ENCODE peak calls at places on chromosomes 16 and 17, in seven cellular contexts. Q, E, R, U, P, O and L are unnamed samples.

GRCh38 chr17:73293031-73293430 is 18.8 kb downstream of the CDC42EP4 start:
- DNase-seq in U (no peak), P (no peak), Q (peak; percentile 54), R (no peak), E (no peak), O (peak; percentile 51), L (no peak)

GRCh38 chr17:59331929-59332889 is 754 bp downstream of the YPEL2 start:
- DNase-seq in R (peak; percentile 14), Q (peak; percentile 57), O (no peak), U (peak; percentile 92), P (peak; percentile 30), E (peak; percentile 78), L (peak; percentile 51)

GRCh38 chr16:86951831-86952598 is 365.2 kb downstream of the C16orf95 start:
- DNase-seq in U (no peak), Q (no peak), R (peak; percentile 16), P (no peak), O (peak; percentile 36), E (no peak), L (no peak)

GRCh38 chr17:42248351-42249179 is 27.6 kb downstream of the STAT5B start:
- DNase-seq in U (no peak), E (peak; percentile 69), R (no peak), P (peak; percentile 79), Q (peak; percentile 81), O (no peak), L (peak; percentile 79)

GRCh38 chr17:68759343-68760140 is 158.4 kb upstream of the FAM20A start:
- DNase-seq in E (peak; percentile 85), R (peak; percentile 93), P (peak; percentile 86), Q (peak; percentile 90), U (peak; percentile 21), O (peak; percentile 91), L (peak; percentile 82)

GRCh38 chr17:8502100-8502499 is 66.4 kb downstream of the NDEL1 start:
- DNase-seq in R (no peak), O (no peak), Q (no peak), P (no peak), U (no peak), E (no peak), L (no peak)

GRCh38 chr16:57984443-57985203 is 13.7 kb upstream of the CNGB1 start:
- DNase-seq in P (peak; percentile 75), E (peak; percentile 96), R (peak; percentile 95), Q (peak; percentile 87), O (no peak), U (peak; percentile 96), L (peak; percentile 85)

GRCh38 chr16:46853713-46854443 is 22.9 kb upstream of the C16orf87 start:
- DNase-seq in P (peak; percentile 66), Q (peak; percentile 87), E (peak; percentile 83), U (no peak), O (peak; percentile 50), R (peak; percentile 77), L (peak; percentile 84)

GRCh38 chr17:44587339-44587738 is 30.1 kb downstream of the FZD2 start:
- DNase-seq in E (peak; percentile 33), P (no peak), Q (peak; percentile 51), U (no peak), R (peak; percentile 66), O (peak; percentile 51), L (no peak)

GRCh38 chr17:73592531-73592961 is 51.7 kb downstream of the SDK2 start:
- DNase-seq in Q (no peak), R (no peak), O (no peak), E (no peak), U (no peak), P (no peak), L (no peak)

GRCh38 chr17:65918921-65919546 is 272.9 kb downstream of the CEP112 start:
- DNase-seq in R (no peak), O (no peak), P (no peak), U (no peak), E (no peak), Q (no peak), L (no peak)

GRCh38 chr16:3027983-3028715 is 4.3 kb downstream of the THOC6 start:
- DNase-seq in O (peak; percentile 62), R (peak; percentile 93), P (peak; percentile 80), Q (peak; percentile 94), U (peak; percentile 97), E (peak; percentile 95), L (peak; percentile 93)

DNA sequence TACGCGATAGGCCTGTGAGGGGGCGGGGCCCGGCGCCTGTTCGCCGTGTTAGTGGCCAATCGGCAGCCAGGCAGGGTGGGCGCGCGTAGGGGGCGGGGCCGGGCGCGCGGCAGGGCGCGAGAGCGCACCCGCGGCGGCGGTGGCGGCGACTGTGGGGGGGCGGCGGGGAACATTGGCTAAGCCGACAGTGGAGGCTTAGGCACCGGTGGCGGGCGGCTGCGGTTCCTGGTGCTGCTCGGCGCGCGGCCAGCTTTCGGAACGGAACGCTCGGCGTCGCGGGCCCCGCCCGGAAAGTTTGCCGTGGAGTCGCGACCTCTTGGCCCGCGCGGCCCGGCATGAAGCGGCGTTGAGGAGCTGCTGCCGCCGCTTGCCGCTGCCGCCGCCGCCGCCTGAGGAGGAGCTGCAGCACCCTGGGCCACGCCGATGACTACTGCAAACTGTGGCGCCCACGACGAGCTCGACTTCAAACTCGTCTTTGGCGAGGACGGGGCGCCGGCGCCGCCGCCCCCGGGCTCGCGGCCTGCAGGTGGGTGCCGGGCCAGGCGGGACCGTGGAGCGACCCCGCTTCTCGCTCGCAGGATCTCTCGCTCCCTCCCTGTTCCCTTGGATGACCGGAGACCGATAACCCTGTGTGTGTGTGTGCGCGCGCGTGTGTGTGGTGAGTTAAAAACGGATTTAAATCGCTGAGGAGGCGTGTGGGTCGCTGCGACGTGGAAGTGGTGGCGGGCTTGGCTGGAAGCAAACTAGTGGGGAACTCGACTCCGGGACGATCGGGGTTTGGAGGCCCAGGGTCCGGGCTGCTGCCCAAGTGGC is at the start of gene NFATC3:
- DNase-seq in E (peak; percentile 97), U (peak; percentile 100), Q (peak; percentile 99), R (peak; percentile 99), O (peak; percentile 86), P (peak; percentile 98), L (peak; percentile 99)
- H3K4me1 ChIP-seq in E (peaks cover 14% of the 10 kb centered on the region), U (peaks cover 62% of the 10 kb centered on the region), Q (peaks cover 58% of the 10 kb centered on the region), R (peaks cover 36% of the 10 kb centered on the region), O (peaks cover 7% of the 10 kb centered on the region), P (peaks cover 12% of the 10 kb centered on the region), L (peaks cover 38% of the 10 kb centered on the region)

GRCh38 chr16:27333104-27333503 is 19.3 kb downstream of the IL4R start:
- DNase-seq in Q (no peak), U (no peak), E (no peak), O (no peak), P (no peak), R (no peak), L (no peak)
- TF ChIP-seq POLR2AphosphoS5 in Q (no peak), U (no peak), E (no peak), O (no peak), P (no peak), R (no peak), L (peak; percentile 13)

GRCh38 chr17:61202564-61202963 is 197.1 kb upstream of the TBX2 start:
- DNase-seq in O (no peak), R (no peak), E (no peak), U (no peak), Q (no peak), P (no peak), L (no peak)
- H3K27ac ChIP-seq in O (no peak overlapping the region), R (no peak overlapping the region), E (peak overlapping the region; percentile 90), U (peak overlapping the region; percentile 71), Q (no peak overlapping the region), P (no peak overlapping the region), L (peak overlapping the region; percentile 51)

GRCh38 chr16:88702364-88703210 is 3.6 kb downstream of the RNF166 start:
- DNase-seq in U (peak; percentile 43), E (no peak), P (no peak), R (no peak), Q (no peak), O (no peak), L (no peak)
- H3K4me1 ChIP-seq in U (peaks cover 70% of the 10 kb centered on the region), E (peaks cover 16% of the 10 kb centered on the region), P (peaks cover 13% of the 10 kb centered on the region), R (peaks cover 85% of the 10 kb centered on the region), Q (peaks cover 48% of the 10 kb centered on the region), O (peaks cover 14% of the 10 kb centered on the region), L (peaks cover 28% of the 10 kb centered on the region)

GRCh38 chr16:674968-675883 is at the start of gene RHBDL1:
- DNase-seq in U (peak; percentile 90), Q (no peak), R (peak; percentile 90), P (no peak), E (peak; percentile 80), O (no peak), L (peak; percentile 57)
- TF ChIP-seq POLR2AphosphoS5 in U (no peak), Q (no peak), R (peak; percentile 26), P (no peak), E (no peak), O (no peak), L (peak; percentile 16)

GRCh38 chr17:81410852-81411251 is 15.6 kb downstream of the BAHCC1 start:
- DNase-seq in E (no peak), U (peak; percentile 77), O (no peak), R (no peak), Q (no peak), P (no peak), L (no peak)

GRCh38 chr17:81412490-81413093 is 17.3 kb downstream of the BAHCC1 start:
- DNase-seq in P (no peak), E (no peak), Q (no peak), R (peak; percentile 86), O (no peak), U (peak; percentile 81), L (no peak)

GRCh38 chr17:81409190-81409935 is 14.1 kb downstream of the BAHCC1 start:
- DNase-seq in E (peak; percentile 69), U (peak; percentile 83), Q (no peak), P (no peak), O (no peak), R (peak; percentile 76), L (no peak)

GRCh38 chr17:81413497-81414135 is 18.4 kb downstream of the BAHCC1 start:
- DNase-seq in R (no peak), U (peak; percentile 82), P (no peak), O (no peak), Q (no peak), E (no peak), L (no peak)

DNA sequence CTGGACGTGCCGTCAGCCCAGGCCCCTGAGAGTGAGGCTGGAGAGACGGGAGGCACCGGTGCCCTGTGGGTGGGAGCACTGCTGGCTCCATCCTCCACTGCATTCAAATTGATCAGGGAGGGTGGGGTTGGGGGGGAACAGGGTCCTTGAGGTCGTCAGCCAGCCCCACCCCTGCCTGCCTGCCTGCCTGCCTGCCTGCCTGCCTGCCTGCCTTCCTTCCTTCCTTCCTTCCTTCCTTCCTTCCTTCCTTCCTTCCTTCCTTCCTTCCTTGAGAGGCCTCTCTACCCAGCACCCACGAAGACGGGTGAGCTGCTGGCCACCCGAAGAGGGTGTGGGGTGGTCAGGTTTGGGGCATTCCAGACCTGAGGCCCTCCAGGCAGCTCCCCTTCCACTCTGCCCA is 16.0 kb downstream of the BAHCC1 start:
- DNase-seq in U (no peak), R (no peak), Q (no peak), P (no peak), O (no peak), E (no peak), L (no peak)
- H3K27ac ChIP-seq in U (no peak overlapping the region), R (no peak overlapping the region), Q (no peak overlapping the region), P (no peak overlapping the region), O (no peak overlapping the region), E (no peak overlapping the region), L (no peak overlapping the region)

DNA sequence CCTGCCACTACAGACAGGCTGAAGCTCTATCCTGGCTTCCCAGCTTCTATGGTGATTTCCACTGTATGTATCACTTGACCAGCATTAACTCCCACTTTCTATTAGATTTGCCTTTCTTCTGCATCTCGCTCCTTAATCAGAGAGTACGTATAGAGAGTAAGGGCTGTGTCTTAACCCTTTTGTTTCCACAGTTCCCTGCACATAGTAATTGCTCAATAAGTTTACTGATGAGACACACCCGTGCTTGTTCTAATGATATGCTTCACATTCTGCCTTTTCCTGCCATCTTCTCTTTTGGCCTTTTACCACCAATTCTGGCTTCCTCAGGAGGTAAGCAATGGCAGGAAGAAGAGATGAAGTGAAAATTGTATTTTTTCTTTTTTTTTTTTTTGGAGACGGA is 20.6 kb upstream of the USP36 start:
- DNase-seq in R (no peak), O (no peak), Q (no peak), U (no peak), P (no peak), E (no peak), L (no peak)
- H3K4me1 ChIP-seq in R (peaks cover 5% of the 10 kb centered on the region), O (peaks cover 20% of the 10 kb centered on the region), Q (peaks cover 26% of the 10 kb centered on the region), U (peaks cover 10% of the 10 kb centered on the region), P (no peaks in the 10 kb centered on the region), E (peaks cover 3% of the 10 kb centered on the region), L (peaks cover 5% of the 10 kb centered on the region)